ENCODE peak calls at places on chromosomes 1 and 21, in seven cellular contexts. P is stimulated activated naive CD8-positive, alpha-beta T cell treated with anti-CD3 and anti-CD28 coated beads, Interleukin-15, Interleukin-2, amounts not matched to agents 100 U/mL and 50 U/mL, for 24 hours; N is EH; V is body of pancreas; Q is GOT3; D is activated effector memory CD4-positive, alpha-beta T cell treated with Interleukin-2 at 50 U/mL for 16 hours; T is NCI-H510A treated with DMSO at 0.1 percent for 48 hours. X is an unnamed sample.

GRCh38 chr1:228334954-228335353 is 71.7 kb downstream of the TRIM11 start:
- DNase-seq in D (no peak), Q (no peak), T (no peak), V (no peak), P (no peak), N (no peak), X (no peak)

GRCh38 chr1:156281281-156282142 is 1.1 kb downstream of the SMG5 start:
- DNase-seq in P (peak), Q (no peak), V (peak), D (peak), T (peak), N (peak), X (no peak)

GRCh38 chr1:201141418-201141817 is 12.9 kb downstream of the TMEM9 start:
- DNase-seq in T (no peak), V (no peak), P (no peak), D (no peak), N (no peak), Q (no peak), X (no peak)

GRCh38 chr1:46445773-46446256 is 43.8 kb upstream of the DMBX1 start:
- DNase-seq in T (no peak), D (no peak), Q (no peak), P (no peak), N (no peak), V (no peak), X (no peak)

GRCh38 chr1:35561297-35561971 is 3.8 kb downstream of the NCDN start:
- DNase-seq in Q (no peak), V (no peak), T (no peak), D (no peak), P (no peak), N (no peak), X (no peak)

GRCh38 chr1:38564946-38565570 is 294.5 kb downstream of the RRAGC start:
- DNase-seq in P (no peak), N (no peak), T (no peak), Q (no peak), D (no peak), V (no peak), X (no peak)

GRCh38 chr1:177966199-177966598 is 3.7 kb downstream of the SEC16B start:
- DNase-seq in T (no peak), V (no peak), P (no peak), D (no peak), N (peak), Q (no peak), X (no peak)

GRCh38 chr1:29711582-29712274 is 475.4 kb downstream of the PTPRU start:
- DNase-seq in N (peak), Q (peak), D (no peak), V (peak), P (peak), T (no peak), X (no peak)

GRCh38 chr21:21188513-21189188 is 190.4 kb downstream of the NCAM2 start:
- DNase-seq in Q (no peak), N (no peak), P (no peak), T (no peak), D (no peak), V (no peak), X (no peak)

GRCh38 chr1:35783055-35783583 is 13.3 kb upstream of the CLSPN start:
- DNase-seq in N (no peak), Q (no peak), D (no peak), P (no peak), T (no peak), V (no peak), X (no peak)

GRCh38 chr21:44729336-44730027 is 18.1 kb upstream of the TSPEAR start:
- DNase-seq in V (no peak), T (no peak), D (no peak), N (no peak), P (no peak), Q (no peak), X (no peak)

X was measured in cortex of kidney.